ENCODE peak calls at places on chromosomes 6 and 20, in nine cellular contexts. One of them, this sample, is unnamed.

GRCh38 chr6:138416201-138416600 is 12.2 kb downstream of the HEBP2 start:
- DNase-seq in T-helper 1 cell: no peak
- DNase-seq in GM23248: no peak
- DNase-seq in NCI-H1048: no peak
- DNase-seq in activated CD4-positive, CD25-positive, alpha-beta regulatory T cell: no peak
- DNase-seq in A549: no peak
- DNase-seq in tibial nerve: no peak
- DNase-seq in NCI-H2081: no peak
- DNase-seq in erythroblast: no peak
- DNase-seq in this sample: no peak

GRCh38 chr6:158852312-158853071 is 33.3 kb upstream of the EZR start:
- DNase-seq in T-helper 1 cell: no peak
- DNase-seq in GM23248: no peak
- DNase-seq in NCI-H1048: no peak
- DNase-seq in activated CD4-positive, CD25-positive, alpha-beta regulatory T cell: no peak
- DNase-seq in A549: no peak
- DNase-seq in tibial nerve: no peak
- DNase-seq in NCI-H2081: no peak
- DNase-seq in erythroblast: no peak
- DNase-seq in this sample: no peak

GRCh38 chr6:2215342-2215741 is 30.1 kb downstream of the GMDS start:
- DNase-seq in T-helper 1 cell: no peak
- DNase-seq in GM23248: no peak
- DNase-seq in NCI-H1048: no peak
- DNase-seq in activated CD4-positive, CD25-positive, alpha-beta regulatory T cell: no peak
- DNase-seq in A549: no peak
- DNase-seq in tibial nerve: no peak
- DNase-seq in NCI-H2081: no peak
- DNase-seq in erythroblast: no peak
- DNase-seq in this sample: no peak

GRCh38 chr6:67210450-67210849 is 1424.6 kb upstream of the ADGRB3 start:
- DNase-seq in T-helper 1 cell: no peak
- DNase-seq in GM23248: no peak
- DNase-seq in NCI-H1048: no peak
- DNase-seq in activated CD4-positive, CD25-positive, alpha-beta regulatory T cell: no peak
- DNase-seq in A549: no peak
- DNase-seq in tibial nerve: no peak
- DNase-seq in NCI-H2081: no peak
- DNase-seq in erythroblast: no peak
- DNase-seq in this sample: no peak

GRCh38 chr20:3239026-3239866 is at the start of gene SLC4A11:
- DNase-seq in T-helper 1 cell: no peak
- DNase-seq in GM23248: peak
- DNase-seq in NCI-H1048: peak
- DNase-seq in activated CD4-positive, CD25-positive, alpha-beta regulatory T cell: no peak
- DNase-seq in A549: peak
- DNase-seq in tibial nerve: no peak
- DNase-seq in NCI-H2081: peak
- DNase-seq in erythroblast: peak
- DNase-seq in this sample: peak

GRCh38 chr20:44714701-44715494 is at the start of gene CCN5:
- DNase-seq in T-helper 1 cell: no peak
- DNase-seq in GM23248: peak
- DNase-seq in NCI-H1048: no peak
- DNase-seq in activated CD4-positive, CD25-positive, alpha-beta regulatory T cell: no peak
- DNase-seq in A549: peak
- DNase-seq in tibial nerve: peak
- DNase-seq in NCI-H2081: peak
- DNase-seq in erythroblast: peak
- DNase-seq in this sample: peak

GRCh38 chr6:27545271-27546046 is 72.6 kb upstream of the ZNF184 start:
- DNase-seq in T-helper 1 cell: no peak
- DNase-seq in GM23248: peak
- DNase-seq in NCI-H1048: no peak
- DNase-seq in activated CD4-positive, CD25-positive, alpha-beta regulatory T cell: no peak
- DNase-seq in A549: peak
- DNase-seq in tibial nerve: no peak
- DNase-seq in NCI-H2081: peak
- DNase-seq in erythroblast: peak
- DNase-seq in this sample: peak

GRCh38 chr6:22747576-22747975 is 178.2 kb downstream of the HDGFL1 start:
- DNase-seq in T-helper 1 cell: no peak
- DNase-seq in GM23248: no peak
- DNase-seq in NCI-H1048: no peak
- DNase-seq in activated CD4-positive, CD25-positive, alpha-beta regulatory T cell: no peak
- DNase-seq in A549: no peak
- DNase-seq in tibial nerve: no peak
- DNase-seq in NCI-H2081: no peak
- DNase-seq in erythroblast: no peak
- DNase-seq in this sample: no peak

GRCh38 chr6:24274441-24275083 is 83.3 kb downstream of the DCDC2 start:
- DNase-seq in T-helper 1 cell: no peak
- DNase-seq in GM23248: peak
- DNase-seq in NCI-H1048: no peak
- DNase-seq in activated CD4-positive, CD25-positive, alpha-beta regulatory T cell: no peak
- DNase-seq in A549: peak
- DNase-seq in tibial nerve: no peak
- DNase-seq in NCI-H2081: no peak
- DNase-seq in erythroblast: no peak
- DNase-seq in this sample: no peak

GRCh38 chr6:160124605-160125004 is 3.0 kb downstream of the SLC22A1 start:
- DNase-seq in T-helper 1 cell: no peak
- DNase-seq in GM23248: no peak
- DNase-seq in NCI-H1048: no peak
- DNase-seq in activated CD4-positive, CD25-positive, alpha-beta regulatory T cell: no peak
- DNase-seq in A549: no peak
- DNase-seq in tibial nerve: no peak
- DNase-seq in NCI-H2081: no peak
- DNase-seq in erythroblast: no peak
- DNase-seq in this sample: no peak

GRCh38 chr6:55182016-55182650 is 7.8 kb downstream of the HCRTR2 start:
- DNase-seq in T-helper 1 cell: no peak
- DNase-seq in GM23248: no peak
- DNase-seq in NCI-H1048: no peak
- DNase-seq in activated CD4-positive, CD25-positive, alpha-beta regulatory T cell: no peak
- DNase-seq in A549: no peak
- DNase-seq in tibial nerve: no peak
- DNase-seq in NCI-H2081: no peak
- DNase-seq in erythroblast: no peak
- DNase-seq in this sample: no peak

GRCh38 chr6:116564921-116565872 is 6.1 kb upstream of the RWDD1 start:
- DNase-seq in T-helper 1 cell: no peak
- DNase-seq in GM23248: peak
- DNase-seq in NCI-H1048: no peak
- DNase-seq in activated CD4-positive, CD25-positive, alpha-beta regulatory T cell: no peak
- DNase-seq in A549: no peak
- DNase-seq in tibial nerve: no peak
- DNase-seq in NCI-H2081: no peak
- DNase-seq in erythroblast: peak
- DNase-seq in this sample: no peak

GRCh38 chr20:2708073-2708415 is 15.5 kb downstream of the EBF4 start:
- DNase-seq in T-helper 1 cell: no peak
- DNase-seq in GM23248: no peak
- DNase-seq in NCI-H1048: no peak
- DNase-seq in activated CD4-positive, CD25-positive, alpha-beta regulatory T cell: no peak
- DNase-seq in A549: no peak
- DNase-seq in tibial nerve: no peak
- DNase-seq in NCI-H2081: no peak
- DNase-seq in erythroblast: no peak
- DNase-seq in this sample: no peak

GRCh38 chr6:33075568-33076405 is at the start of gene HLA-DPB1:
- DNase-seq in T-helper 1 cell: peak
- DNase-seq in GM23248: peak
- DNase-seq in NCI-H1048: no peak
- DNase-seq in activated CD4-positive, CD25-positive, alpha-beta regulatory T cell: no peak
- DNase-seq in A549: peak
- DNase-seq in tibial nerve: no peak
- DNase-seq in NCI-H2081: peak
- DNase-seq in erythroblast: peak
- DNase-seq in this sample: peak

GRCh38 chr6:98529364-98529763 is 305.0 kb upstream of the POU3F2 start:
- DNase-seq in T-helper 1 cell: no peak
- DNase-seq in GM23248: no peak
- DNase-seq in NCI-H1048: no peak
- DNase-seq in activated CD4-positive, CD25-positive, alpha-beta regulatory T cell: no peak
- DNase-seq in A549: no peak
- DNase-seq in tibial nerve: no peak
- DNase-seq in NCI-H2081: no peak
- DNase-seq in erythroblast: no peak
- DNase-seq in this sample: no peak

GRCh38 chr6:80872194-80872950 is 765.9 kb downstream of the BCKDHB start:
- DNase-seq in T-helper 1 cell: no peak
- DNase-seq in GM23248: peak
- DNase-seq in NCI-H1048: no peak
- DNase-seq in activated CD4-positive, CD25-positive, alpha-beta regulatory T cell: no peak
- DNase-seq in A549: no peak
- DNase-seq in tibial nerve: peak
- DNase-seq in NCI-H2081: peak
- DNase-seq in erythroblast: no peak
- DNase-seq in this sample: no peak

GRCh38 chr6:90040931-90041330 is 146.7 kb downstream of the GJA10 start:
- DNase-seq in T-helper 1 cell: no peak
- DNase-seq in GM23248: no peak
- DNase-seq in NCI-H1048: no peak
- DNase-seq in activated CD4-positive, CD25-positive, alpha-beta regulatory T cell: no peak
- DNase-seq in A549: no peak
- DNase-seq in tibial nerve: no peak
- DNase-seq in NCI-H2081: no peak
- DNase-seq in erythroblast: no peak
- DNase-seq in this sample: no peak

GRCh38 chr6:136533487-136533886 is 16.7 kb downstream of the MAP7 start:
- DNase-seq in T-helper 1 cell: no peak
- DNase-seq in GM23248: no peak
- DNase-seq in NCI-H1048: no peak
- DNase-seq in activated CD4-positive, CD25-positive, alpha-beta regulatory T cell: no peak
- DNase-seq in A549: no peak
- DNase-seq in tibial nerve: no peak
- DNase-seq in NCI-H2081: no peak
- DNase-seq in erythroblast: no peak
- DNase-seq in this sample: no peak

GRCh38 chr6:101116337-101116736 is 235.2 kb upstream of the ASCC3 start:
- DNase-seq in T-helper 1 cell: no peak
- DNase-seq in GM23248: no peak
- DNase-seq in NCI-H1048: no peak
- DNase-seq in activated CD4-positive, CD25-positive, alpha-beta regulatory T cell: no peak
- DNase-seq in A549: no peak
- DNase-seq in tibial nerve: no peak
- DNase-seq in NCI-H2081: no peak
- DNase-seq in erythroblast: no peak
- DNase-seq in this sample: no peak

GRCh38 chr20:30376767-30377658 is 880.5 kb upstream of the DEFB115 start:
- DNase-seq in T-helper 1 cell: peak
- DNase-seq in GM23248: peak
- DNase-seq in NCI-H1048: peak
- DNase-seq in activated CD4-positive, CD25-positive, alpha-beta regulatory T cell: peak
- DNase-seq in A549: peak
- DNase-seq in tibial nerve: peak
- DNase-seq in NCI-H2081: peak
- DNase-seq in erythroblast: peak
- DNase-seq in this sample: peak

GRCh38 chr6:2900821-2901644 is 2.1 kb downstream of the SERPINB9 start:
- DNase-seq in T-helper 1 cell: no peak
- DNase-seq in GM23248: peak
- DNase-seq in NCI-H1048: no peak
- DNase-seq in activated CD4-positive, CD25-positive, alpha-beta regulatory T cell: no peak
- DNase-seq in A549: no peak
- DNase-seq in tibial nerve: no peak
- DNase-seq in NCI-H2081: no peak
- DNase-seq in erythroblast: no peak
- DNase-seq in this sample: no peak

GRCh38 chr6:137749595-137750215 is 117.4 kb upstream of the TNFAIP3 start:
- DNase-seq in T-helper 1 cell: no peak
- DNase-seq in GM23248: peak
- DNase-seq in NCI-H1048: no peak
- DNase-seq in activated CD4-positive, CD25-positive, alpha-beta regulatory T cell: no peak
- DNase-seq in A549: no peak
- DNase-seq in tibial nerve: no peak
- DNase-seq in NCI-H2081: no peak
- DNase-seq in erythroblast: no peak
- DNase-seq in this sample: no peak

GRCh38 chr6:113146878-113147277 is 710.3 kb upstream of the MARCKS start:
- DNase-seq in T-helper 1 cell: no peak
- DNase-seq in GM23248: no peak
- DNase-seq in NCI-H1048: no peak
- DNase-seq in activated CD4-positive, CD25-positive, alpha-beta regulatory T cell: no peak
- DNase-seq in A549: no peak
- DNase-seq in tibial nerve: no peak
- DNase-seq in NCI-H2081: no peak
- DNase-seq in erythroblast: no peak
- DNase-seq in this sample: no peak

This sample was measured in iPS-NIHi11.